ENCODE peak calls at places on chromosomes 4 and X, in four cellular contexts. O is brain microvascular endothelial cell, D is psoas muscle, B is heart right ventricle. U is an unnamed sample.

GRCh38 chr4:142556613-142557012 is 289.5 kb downstream of the INPP4B start:
- DNase-seq in B (no peak), O (no peak), D (no peak), U (no peak)

GRCh38 chr4:93870876-93871458 is 42.4 kb downstream of the ATOH1 start:
- DNase-seq in B (no peak), O (no peak), D (no peak), U (no peak)

GRCh38 chr4:77021614-77022089 is 54.1 kb downstream of the CCNI start:
- DNase-seq in D (no peak), O (peak; percentile 80), B (no peak), U (no peak)

GRCh38 chrX:9416562-9417319 is 48.1 kb upstream of the TBL1X start:
- DNase-seq in O (no peak), B (no peak), D (no peak), U (no peak)

GRCh38 chr4:47639531-47639930 is 154.5 kb downstream of the ATP10D start:
- DNase-seq in O (peak; percentile 78), B (no peak), D (no peak), U (no peak)

GRCh38 chrX:1165535-1166196 is 46.8 kb downstream of the CRLF2 start:
- DNase-seq in O (no peak), B (no peak), D (no peak), U (no peak)

GRCh38 chr4:185898413-185898812 is 86.4 kb upstream of the SORBS2 start:
- DNase-seq in D (no peak), O (no peak), B (no peak), U (no peak)

GRCh38 chr4:145804134-145804533 is 124.2 kb downstream of the C4orf51 start:
- DNase-seq in D (no peak), O (peak; percentile 80), B (no peak), U (no peak)

GRCh38 chr4:153788064-153788418 is 842 bp downstream of the SFRP2 start:
- DNase-seq in O (no peak), B (no peak), D (peak; percentile 18), U (no peak)

GRCh38 chrX:42855262-42855661 is 77.3 kb upstream of the PPP1R2C start:
- DNase-seq in B (no peak), O (no peak), D (no peak), U (no peak)

GRCh38 chr4:2142630-2143427 is 83.7 kb downstream of the NAT8L start:
- DNase-seq in D (no peak), B (no peak), O (no peak), U (no peak)

GRCh38 chrX:96611619-96612362 is 72.9 kb upstream of the DIAPH2 start:
- DNase-seq in O (peak; percentile 24), B (no peak), D (no peak), U (no peak)

DNA sequence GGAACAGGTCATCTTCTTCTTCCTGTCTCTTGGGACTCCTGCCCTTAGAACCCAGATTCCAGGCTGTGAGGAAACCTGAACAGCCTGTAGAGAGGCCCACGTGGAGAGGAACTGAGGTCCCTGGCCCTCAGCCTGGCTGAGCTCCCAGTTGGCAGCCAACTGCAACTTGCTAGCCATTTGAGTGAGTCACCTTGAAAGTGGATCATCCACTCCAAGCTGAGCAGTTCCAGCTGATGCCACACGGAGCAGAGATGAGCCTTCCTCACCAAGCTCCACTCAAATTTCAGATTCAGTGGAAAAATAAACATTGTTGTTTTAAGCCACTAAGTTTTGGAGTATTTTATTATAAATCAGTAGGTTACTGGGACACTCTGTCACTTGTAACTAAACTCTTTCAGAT is 392.5 kb downstream of the BCOR start:
- DNase-seq in O (peak; percentile 74), B (peak; percentile 67), D (peak; percentile 79), U (no peak)
- TF ChIP-seq CTCF in O (peak; percentile 73), B (peak; percentile 48), D (peak; percentile 64), U (no peak)

GRCh38 chr4:21130606-21131005 is 430.3 kb downstream of the PACRGL start:
- DNase-seq in O (no peak), D (no peak), B (no peak), U (no peak)

GRCh38 chr4:21136231-21136630 is 436.0 kb downstream of the PACRGL start:
- DNase-seq in B (no peak), O (no peak), D (no peak), U (no peak)

GRCh38 chr4:21139327-21139726 is 439.1 kb downstream of the PACRGL start:
- DNase-seq in B (no peak), O (no peak), D (no peak), U (no peak)

GRCh38 chr4:21134994-21135393 is 434.7 kb downstream of the PACRGL start:
- DNase-seq in D (no peak), B (no peak), O (no peak), U (no peak)
- TF ChIP-seq CTCF in D (no peak), B (no peak), O (peak; percentile 20), U (no peak)

DNA sequence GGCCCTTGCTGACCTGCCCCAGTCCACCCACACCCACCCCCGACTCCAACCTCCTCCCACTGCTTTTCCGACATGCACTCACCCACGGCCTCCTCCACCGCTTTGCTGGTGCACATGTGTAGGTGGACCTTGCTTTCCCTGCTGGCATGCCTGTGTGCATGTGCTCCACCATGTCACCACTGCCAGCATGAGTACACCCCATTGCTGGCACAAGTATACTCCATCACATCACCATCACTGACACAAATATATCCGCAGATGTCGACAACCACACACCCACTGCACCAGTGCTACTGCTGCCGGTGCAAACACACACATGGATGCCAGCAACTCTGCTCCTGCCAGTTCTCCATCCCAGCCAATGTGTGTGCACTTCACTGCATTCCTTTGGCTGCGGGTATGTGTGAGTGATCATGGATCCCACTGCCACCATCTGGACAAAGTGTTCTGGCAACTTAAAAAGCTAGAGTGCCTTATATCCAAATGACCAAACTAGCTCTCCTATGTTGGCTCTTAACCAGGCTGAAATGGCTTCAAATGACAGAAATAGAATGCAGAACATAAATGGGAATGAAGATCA is 1072.3 kb downstream of the RAPGEF2 start:
- DNase-seq in D (no peak), O (peak; percentile 6), B (no peak), U (no peak)
- TF ChIP-seq CTCF in D (no peak), O (no peak), B (no peak), U (no peak)

GRCh38 chr4:136150046-136150445 is 1382.2 kb downstream of the PCDH18 start:
- DNase-seq in O (no peak), D (no peak), B (no peak), U (no peak)
- TF ChIP-seq CTCF in O (no peak), D (no peak), B (no peak), U (no peak)

GRCh38 chr4:8332038-8332857 is 62.7 kb downstream of the HTRA3 start:
- DNase-seq in D (no peak), B (no peak), O (no peak), U (no peak)
- TF ChIP-seq CTCF in D (no peak), B (no peak), O (no peak), U (no peak)